ENCODE peak calls at places on chromosomes 7 and 10, in ten cellular contexts. E is Panc1, D is GM12878, L is right cardiac atrium, W is RWPE2, R is T-helper 17 cell, I is upper lobe of right lung, C is lower lobe of right lung, F is body of pancreas, N is A549. X is an unnamed sample. For H3K9me3, the result is how much of the 10 kb centered on the place peaks cover.

GRCh38 chr10:70692043-70692603 is 19.8 kb downstream of the ADAMTS14 start:
- ATAC-seq in L (no peak), N (peak), R (no peak), C (no peak), F (no peak), W (no peak), I (no peak), E (no peak), D (no peak), X (no peak)

GRCh38 chr7:51029586-51030230 is 247.0 kb upstream of the GRB10 start:
- ATAC-seq in L (no peak), D (no peak), W (peak), N (no peak), F (no peak), I (no peak), R (no peak), C (no peak), E (no peak), X (no peak)

GRCh38 chr10:29958440-29958839 is 100.9 kb downstream of the JCAD start:
- ATAC-seq in L (no peak), I (no peak), E (no peak), C (no peak), R (no peak), D (no peak), N (no peak), W (no peak), F (no peak), X (no peak)

GRCh38 chr7:141562543-141562942 is 11.3 kb downstream of the AGK start:
- ATAC-seq in L (peak), E (no peak), D (no peak), R (no peak), W (no peak), N (no peak), C (no peak), I (no peak), F (no peak), X (no peak)

GRCh38 chr7:128783143-128783799 is 7.7 kb upstream of the OPN1SW start:
- ATAC-seq in E (peak), F (no peak), W (peak), C (peak), L (peak), I (peak), R (no peak), D (peak), N (peak), X (peak)

GRCh38 chr10:89374716-89375115 is 3.1 kb upstream of the IFIT1B start:
- ATAC-seq in F (peak), I (peak), N (peak), R (no peak), W (peak), L (peak), D (no peak), E (peak), C (peak), X (peak)

GRCh38 chr7:78496226-78496625 is 697.7 kb downstream of the PHTF2 start:
- ATAC-seq in F (no peak), I (no peak), C (no peak), D (no peak), E (no peak), R (no peak), L (no peak), W (no peak), N (no peak), X (no peak)

GRCh38 chr7:116354171-116354545 is 143.8 kb downstream of the TES start:
- ATAC-seq in R (no peak), I (peak), D (no peak), N (peak), E (peak), L (peak), F (peak), W (no peak), C (peak), X (peak)

GRCh38 chr10:120011359-120012132 is 119.0 kb downstream of the SEC23IP start:
- ATAC-seq in F (no peak), L (no peak), C (no peak), N (peak), E (peak), R (no peak), W (no peak), I (peak), D (no peak), X (no peak)

GRCh38 chr7:28723336-28723735 is 234.8 kb downstream of the TRIL start:
- ATAC-seq in E (no peak), N (no peak), C (no peak), D (no peak), L (no peak), I (no peak), R (no peak), W (no peak), F (no peak), X (no peak)

GRCh38 chr10:29257106-29257783 is 31.6 kb upstream of the LYZL1 start:
- ATAC-seq in D (no peak), C (peak), F (peak), R (no peak), L (peak), N (peak), W (peak), E (peak), I (peak), X (peak)

GRCh38 chr10:5565671-5566581 is 41.2 kb downstream of the CALML3 start:
- ATAC-seq in L (no peak), R (no peak), E (no peak), N (no peak), D (no peak), C (no peak), W (peak), F (no peak), I (no peak), X (no peak)

GRCh38 chr10:65708057-65708456 is 1217.8 kb upstream of the LRRTM3 start:
- ATAC-seq in N (no peak), F (no peak), E (no peak), I (no peak), C (no peak), W (no peak), R (no peak), D (peak), L (no peak), X (no peak)

GRCh38 chr7:28411876-28412662 is at the start of gene CREB5:
- ATAC-seq in R (no peak), C (no peak), E (no peak), I (no peak), L (no peak), N (peak), D (peak), W (no peak), F (no peak), X (no peak)

GRCh38 chr7:102415685-102416225 is 17.6 kb upstream of the ORAI2 start:
- ATAC-seq in I (peak), E (no peak), W (no peak), L (no peak), N (no peak), F (no peak), R (peak), C (peak), D (peak), X (no peak)

GRCh38 chr7:74590814-74591213 is 66.7 kb upstream of the GTF2I start:
- ATAC-seq in I (no peak), E (no peak), C (no peak), D (no peak), W (no peak), L (no peak), R (no peak), N (no peak), F (no peak), X (no peak)

GRCh38 chr7:159068893-159069448 is 75.7 kb downstream of the VIPR2 start:
- ATAC-seq in I (no peak), W (no peak), R (no peak), F (no peak), D (no peak), C (no peak), E (no peak), L (peak), N (peak), X (no peak)

GRCh38 chr7:2461268-2462026 is 14.8 kb downstream of the GRIFIN start:
- ATAC-seq in I (peak), D (no peak), L (peak), C (peak), F (no peak), R (no peak), W (no peak), N (no peak), E (peak), X (no peak)

GRCh38 chr10:46544989-46545791 is 11.3 kb downstream of the GPRIN2 start:
- ATAC-seq in F (no peak), E (peak), C (no peak), W (peak), I (no peak), R (no peak), N (peak), D (peak), L (no peak), X (no peak)

GRCh38 chr10:132204781-132205473 is 18.2 kb downstream of the DPYSL4 start:
- ATAC-seq in W (no peak), I (no peak), R (no peak), L (no peak), D (no peak), N (peak), F (no peak), C (no peak), E (peak), X (no peak)

GRCh38 chr10:133528845-133529575 is 1.8 kb downstream of the CYP2E1 start:
- ATAC-seq in N (peak), W (peak), F (peak), L (peak), C (peak), R (peak), I (peak), E (peak), D (no peak), X (no peak)

GRCh38 chr7:92161271-92161670 is 17.7 kb downstream of the LRRD1 start:
- ATAC-seq in D (no peak), C (no peak), E (no peak), F (no peak), W (no peak), R (no peak), L (no peak), N (no peak), I (no peak), X (no peak)

GRCh38 chr7:134174797-134175261 is 47.7 kb downstream of the LRGUK start:
- ATAC-seq in W (peak), C (peak), D (peak), R (peak), F (no peak), E (no peak), N (peak), L (peak), I (peak), X (peak)

GRCh38 chr10:89518876-89519842 is 16.2 kb downstream of the SLC16A12 start:
- ATAC-seq in E (no peak), I (no peak), N (no peak), W (no peak), R (no peak), L (peak), F (no peak), D (no peak), C (no peak), X (peak)

GRCh38 chr7:44112231-44112996 is 8.3 kb downstream of the AEBP1 start:
- ATAC-seq in W (no peak), E (peak), N (peak), D (no peak), L (no peak), I (no peak), R (no peak), C (no peak), F (peak), X (no peak)

GRCh38 chr7:80517177-80517804 is 5.4 kb upstream of the GNAT3 start:
- ATAC-seq in C (peak), D (no peak), W (no peak), N (no peak), L (no peak), R (no peak), I (peak), F (no peak), E (no peak), X (no peak)

GRCh38 chr7:24826662-24827020 is 69.4 kb upstream of the GSDME start:
- ATAC-seq in L (no peak), E (no peak), N (no peak), F (no peak), C (no peak), W (no peak), D (no peak), I (no peak), R (peak), X (no peak)

GRCh38 chr7:151383638-151384351 is 26.0 kb downstream of the WDR86 start:
- ATAC-seq in R (no peak), E (no peak), D (no peak), F (no peak), N (no peak), I (no peak), W (peak), C (no peak), L (no peak), X (no peak)

GRCh38 chr10:128563387-128563786 is 437.2 kb upstream of the MKI67 start:
- ATAC-seq in C (peak), R (no peak), W (no peak), F (no peak), I (no peak), L (no peak), N (no peak), E (no peak), D (no peak), X (no peak)

GRCh38 chr10:113992601-113993011 is 51.1 kb upstream of the ADRB1 start:
- ATAC-seq in W (no peak), C (no peak), N (no peak), R (no peak), E (peak), L (peak), D (no peak), I (no peak), F (no peak), X (peak)

GRCh38 chr7:38428040-38428439 is 154.6 kb upstream of the TARP start:
- ATAC-seq in F (no peak), R (no peak), D (no peak), I (no peak), W (no peak), L (no peak), N (no peak), E (no peak), C (no peak), X (no peak)

GRCh38 chr10:71323407-71323806 is 4.3 kb downstream of the SLC29A3 start:
- ATAC-seq in C (no peak), D (no peak), F (no peak), N (peak), W (no peak), R (no peak), I (no peak), E (no peak), L (no peak), X (no peak)

DNA sequence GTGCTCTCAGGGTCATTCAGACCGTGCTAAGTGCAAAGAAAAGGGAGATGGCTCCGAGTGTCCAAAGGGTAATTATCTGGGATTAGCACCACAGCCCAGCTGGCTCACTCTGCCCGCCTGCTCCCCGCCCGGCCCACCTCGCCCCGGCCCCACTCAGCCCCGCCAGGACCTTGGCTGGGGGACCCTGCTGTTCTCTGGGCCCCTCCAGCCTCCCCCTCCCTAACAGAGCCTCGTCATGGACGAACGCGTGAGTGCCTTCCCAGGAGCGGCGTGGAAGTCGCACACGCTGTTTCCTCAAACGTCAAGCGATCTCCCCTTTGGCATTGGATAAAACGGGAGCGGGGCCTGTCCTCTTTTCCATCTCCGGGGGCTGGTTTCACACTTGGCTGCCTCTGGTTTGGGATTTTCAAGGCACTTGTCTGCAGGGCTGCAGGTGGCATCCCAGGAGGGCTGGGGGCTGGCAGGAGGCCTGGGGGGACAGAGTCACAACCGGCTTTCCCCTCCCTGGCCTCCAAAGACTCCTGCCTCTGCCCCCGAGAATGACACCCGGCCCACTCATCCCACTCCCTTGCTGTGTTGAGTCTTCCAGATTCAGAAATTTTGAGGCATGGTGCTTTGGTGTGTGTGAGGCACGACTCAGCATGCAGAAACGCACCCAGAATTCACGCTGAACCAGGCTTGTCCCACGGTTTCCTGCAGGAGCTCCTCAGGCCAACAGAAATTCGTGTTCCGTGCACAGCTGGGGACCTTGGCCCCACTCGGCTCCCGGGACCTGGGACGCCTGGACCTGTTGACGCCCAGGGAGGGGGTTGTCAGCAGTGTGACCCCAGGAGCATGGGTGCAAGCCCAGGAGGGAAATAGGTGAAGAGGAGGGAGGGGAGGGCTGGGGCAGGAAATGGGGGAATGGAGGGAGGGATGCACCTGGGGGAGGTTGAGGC is 110.0 kb downstream of the PDGFA start:
- ATAC-seq in W (peak), L (no peak), E (peak), I (no peak), D (no peak), R (no peak), N (peak), F (no peak), C (no peak), X (no peak)
- H3K9me3 ChIP-seq in W (under half), L (under half), E (under half), I (under half), D (under half), R (under half), N (under half), F (under half), C (under half), X (under half)

DNA sequence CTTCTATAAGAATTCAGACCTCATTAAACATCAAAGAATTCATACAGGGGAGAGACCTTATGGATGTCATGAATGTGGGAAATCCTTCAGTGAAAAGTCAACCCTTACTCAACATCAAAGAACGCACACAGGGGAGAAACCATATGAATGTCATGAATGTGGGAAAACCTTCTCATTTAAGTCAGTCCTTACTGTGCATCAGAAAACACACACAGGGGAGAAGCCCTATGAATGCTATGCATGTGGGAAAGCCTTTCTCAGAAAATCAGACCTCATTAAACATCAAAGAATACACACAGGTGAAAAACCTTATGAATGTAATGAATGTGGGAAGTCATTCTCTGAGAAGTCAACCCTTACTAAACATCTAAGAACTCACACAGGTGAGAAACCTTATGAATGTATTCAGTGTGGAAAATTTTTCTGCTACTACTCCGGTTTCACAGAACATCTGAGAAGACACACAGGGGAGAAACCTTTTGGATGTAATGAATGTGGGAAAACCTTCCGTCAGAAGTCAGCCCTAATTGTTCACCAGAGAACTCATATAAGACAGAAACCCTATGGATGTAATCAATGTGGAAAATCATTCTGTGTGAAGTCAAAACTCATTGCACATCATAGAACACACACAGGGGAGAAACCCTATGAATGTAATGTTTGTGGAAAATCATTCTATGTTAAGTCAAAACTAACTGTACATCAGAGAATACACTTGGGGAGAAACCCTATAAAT is 24.1 kb downstream of the ZNF37A start:
- ATAC-seq in C (no peak), L (no peak), W (no peak), N (no peak), I (no peak), F (no peak), R (no peak), E (no peak), D (no peak), X (no peak)
- H3K9me3 ChIP-seq in C (half or more), L (under half), W (under half), N (half or more), I (half or more), F (under half), R (half or more), E (half or more), D (half or more), X (under half)

GRCh38 chr10:131092876-131093275 is 218.6 kb downstream of the TCERG1L start:
- ATAC-seq in C (no peak), R (no peak), W (no peak), E (no peak), I (no peak), F (no peak), N (no peak), D (no peak), L (no peak), X (no peak)
- H3K9me3 ChIP-seq in C (under half), R (under half), W (under half), E (under half), I (under half), F (under half), N (under half), D (under half), L (under half), X (under half)

DNA sequence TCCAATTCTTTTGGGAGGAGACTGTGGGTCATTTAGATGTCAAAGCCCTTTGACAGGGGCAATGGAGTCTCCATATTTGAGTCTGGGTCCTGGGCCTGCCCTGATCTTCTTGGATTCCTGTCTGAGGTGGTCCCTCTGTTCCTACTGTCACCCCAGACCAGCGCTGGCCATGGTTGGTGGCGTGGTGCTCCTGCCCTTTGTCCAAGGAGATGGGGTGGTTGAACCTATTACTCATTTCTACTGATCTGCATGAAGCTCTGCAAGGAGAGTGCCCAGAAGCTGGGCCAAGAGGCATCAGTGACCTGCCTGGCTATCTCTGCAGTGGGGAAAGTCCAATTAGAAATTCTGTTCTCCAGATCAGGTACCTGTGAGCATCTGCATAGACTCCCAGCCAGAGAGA is 355.6 kb upstream of the NUPR2 start:
- ATAC-seq in I (no peak), F (no peak), N (no peak), E (no peak), C (no peak), R (no peak), W (no peak), L (no peak), D (no peak), X (no peak)
- H3K9me3 ChIP-seq in I (half or more), F (under half), N (half or more), E (under half), C (half or more), R (under half), W (under half), L (under half), D (under half), X (under half)

DNA sequence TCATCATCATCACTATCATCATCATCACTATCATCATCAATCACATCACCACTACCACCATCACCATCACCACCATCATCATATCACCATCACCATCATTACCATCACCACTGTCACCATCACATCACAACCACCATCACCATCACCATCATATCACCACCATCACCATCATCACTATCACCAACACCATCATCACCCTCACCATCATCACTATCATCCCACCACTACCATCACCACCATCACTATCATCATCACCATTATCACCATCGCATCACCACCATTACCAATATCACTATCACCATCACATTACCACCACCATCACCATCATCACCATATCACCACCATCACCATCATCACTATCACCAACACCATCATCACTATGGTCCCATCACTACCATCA is 539.1 kb downstream of the PTPRN2 start:
- ATAC-seq in N (no peak), W (no peak), E (no peak), F (no peak), R (no peak), C (no peak), D (no peak), L (no peak), I (no peak), X (no peak)
- H3K9me3 ChIP-seq in N (under half), W (under half), E (under half), F (under half), R (under half), C (under half), D (under half), L (under half), I (under half), X (under half)

X was measured in gastroesophageal sphincter.